ENCODE peak calls at places on chromosomes 3 and 15, in five cellular contexts. Y, E, F, V and L are unnamed samples.

GRCh38 chr3:195260286-195260905 is 10.6 kb downstream of the XXYLT1 start:
- DNase-seq in Y (no peak), E (peak; percentile 78), F (no peak), V (no peak), L (peak; percentile 52)

GRCh38 chr3:13770390-13771169 is 109.3 kb downstream of the WNT7A start:
- DNase-seq in Y (no peak), E (no peak), F (no peak), V (no peak), L (no peak)

GRCh38 chr3:52253314-52254260 is 8.0 kb downstream of the PPM1M start:
- DNase-seq in Y (no peak), E (peak; percentile 98), F (no peak), V (no peak), L (peak; percentile 68)

GRCh38 chr3:122956685-122957455 is 70.7 kb downstream of the SEMA5B start:
- DNase-seq in Y (no peak), E (no peak), F (no peak), V (no peak), L (no peak)

GRCh38 chr15:87871130-87871737 is 385.3 kb downstream of the NTRK3 start:
- DNase-seq in Y (no peak), E (no peak), F (no peak), V (no peak), L (no peak)

GRCh38 chr15:98231696-98232440 is 271.4 kb downstream of the ARRDC4 start:
- DNase-seq in Y (no peak), E (no peak), F (no peak), V (no peak), L (no peak)

GRCh38 chr3:123660900-123661299 is 76.0 kb upstream of the HACD2 start:
- DNase-seq in Y (no peak), E (no peak), F (no peak), V (peak; percentile 78), L (peak; percentile 91)

GRCh38 chr3:57822686-57823085 is 66.6 kb downstream of the SLMAP start:
- DNase-seq in Y (no peak), E (no peak), F (no peak), V (no peak), L (no peak)

GRCh38 chr3:128069271-128069670 is 17.0 kb downstream of the SEC61A1 start:
- DNase-seq in Y (no peak), E (no peak), F (no peak), V (no peak), L (no peak)

GRCh38 chr3:177335728-177336127 is 138.4 kb upstream of the TBL1XR1 start:
- DNase-seq in Y (no peak), E (peak; percentile 79), F (no peak), V (no peak), L (no peak)

GRCh38 chr3:157282261-157283191 is 122.6 kb upstream of the CCNL1 start:
- DNase-seq in Y (no peak), E (no peak), F (no peak), V (no peak), L (no peak)

GRCh38 chr3:99768126-99768525 is 49.5 kb upstream of the CMSS1 start:
- DNase-seq in Y (no peak), E (no peak), F (no peak), V (no peak), L (no peak)

GRCh38 chr3:62462790-62463186 is 89.4 kb upstream of the FEZF2 start:
- DNase-seq in Y (no peak), E (no peak), F (no peak), V (no peak), L (no peak)

GRCh38 chr3:64267774-64268604 is 42.7 kb upstream of the PRICKLE2 start:
- DNase-seq in Y (peak; percentile 6), E (no peak), F (no peak), V (no peak), L (peak; percentile 55)

GRCh38 chr3:124316034-124316287 is 324.0 kb upstream of the ROPN1 start:
- DNase-seq in Y (no peak), E (no peak), F (no peak), V (no peak), L (no peak)

GRCh38 chr3:64440498-64440897 is 215.2 kb upstream of the PRICKLE2 start:
- DNase-seq in Y (peak; percentile 65), E (no peak), F (no peak), V (peak; percentile 48), L (no peak)

GRCh38 chr3:12303998-12304397 is 15.1 kb downstream of the PPARG start:
- DNase-seq in Y (no peak), E (peak; percentile 48), F (no peak), V (no peak), L (no peak)

GRCh38 chr15:90557651-90558084 is 27.9 kb downstream of the CRTC3 start:
- DNase-seq in Y (no peak), E (no peak), F (no peak), V (no peak), L (peak; percentile 49)

GRCh38 chr15:88636039-88636438 is 2.8 kb upstream of the ISG20 start:
- DNase-seq in Y (peak; percentile 84), E (no peak), F (no peak), V (no peak), L (peak; percentile 56)

GRCh38 chr3:116971531-116971930 is 262.0 kb downstream of the TUSC7 start:
- DNase-seq in Y (no peak), E (no peak), F (no peak), V (no peak), L (no peak)

GRCh38 chr3:36606871-36607765 is 157.2 kb downstream of the DCLK3 start:
- DNase-seq in Y (no peak), E (no peak), F (no peak), V (no peak), L (no peak)

GRCh38 chr3:67920311-67920710 is 265.9 kb upstream of the SUCLG2 start:
- DNase-seq in Y (no peak), E (no peak), F (no peak), V (no peak), L (no peak)

GRCh38 chr3:67094167-67094566 is 96.1 kb downstream of the KBTBD8 start:
- DNase-seq in Y (no peak), E (no peak), F (no peak), V (no peak), L (no peak)

GRCh38 chr3:174869448-174869847 is 10.3 kb downstream of the NAALADL2 start:
- DNase-seq in Y (no peak), E (no peak), F (no peak), V (peak; percentile 46), L (no peak)

GRCh38 chr15:44715142-44715796 is 4.0 kb downstream of the B2M start:
- DNase-seq in Y (no peak), E (no peak), F (no peak), V (no peak), L (no peak)

GRCh38 chr3:15339786-15340215 is 7.4 kb upstream of the SH3BP5 start:
- DNase-seq in Y (no peak), E (no peak), F (no peak), V (no peak), L (no peak)

GRCh38 chr15:96849501-96849900 is 519.0 kb downstream of the NR2F2 start:
- DNase-seq in Y (no peak), E (no peak), F (no peak), V (no peak), L (no peak)

GRCh38 chr3:177431525-177432255 is 234.4 kb upstream of the TBL1XR1 start:
- DNase-seq in Y (no peak), E (no peak), F (no peak), V (no peak), L (no peak)

GRCh38 chr3:120791958-120792357 is 49.4 kb downstream of the GTF2E1 start:
- DNase-seq in Y (no peak), E (no peak), F (no peak), V (no peak), L (no peak)

GRCh38 chr15:69742361-69742760 is 289.7 kb downstream of the RPLP1 start:
- DNase-seq in Y (no peak), E (no peak), F (no peak), V (no peak), L (no peak)

GRCh38 chr3:148992027-148992634 is 791 bp downstream of the GYG1 start:
- DNase-seq in Y (peak; percentile 68), E (peak; percentile 24), F (peak; percentile 21), V (no peak), L (peak; percentile 53)

GRCh38 chr3:150738688-150739087 is 24.3 kb downstream of the SIAH2 start:
- DNase-seq in Y (no peak), E (no peak), F (no peak), V (no peak), L (no peak)

GRCh38 chr15:31261266-31262142 is 65.1 kb upstream of the KLF13 start:
- DNase-seq in Y (no peak), E (no peak), F (no peak), V (no peak), L (no peak)

GRCh38 chr3:30305021-30305420 is 301.4 kb upstream of the TGFBR2 start:
- DNase-seq in Y (no peak), E (no peak), F (no peak), V (no peak), L (no peak)

GRCh38 chr3:139394116-139394515 is 4.7 kb upstream of the COPB2 start:
- DNase-seq in Y (no peak), E (peak; percentile 36), F (no peak), V (no peak), L (no peak)